ENCODE peak calls at places on chromosomes 16 and 17, in seven cellular contexts. One of them, this sample, is unnamed.
A peak's percentile ranks its signal among the peaks of the same experiment; 100 is the strongest.

GRCh38 chr16:51549836-51550235 is 398.8 kb upstream of the SALL1 start:
- DNase-seq in tibial nerve: no peak
- DNase-seq in suprapubic skin: no peak
- DNase-seq in uterus: no peak
- DNase-seq in body of pancreas: no peak
- DNase-seq in transverse colon: no peak
- DNase-seq in sigmoid colon: no peak
- DNase-seq in this sample: no peak

GRCh38 chr16:67169642-67170167 is 633 bp upstream of the NOL3 start:
- DNase-seq in sigmoid colon: no peak
- DNase-seq in tibial nerve: no peak
- DNase-seq in uterus: no peak
- DNase-seq in suprapubic skin: no peak
- DNase-seq in transverse colon: peak; percentile 38
- DNase-seq in body of pancreas: no peak
- DNase-seq in this sample: no peak

GRCh38 chr16:4372578-4373355 is 1.1 kb downstream of the VASN start:
- DNase-seq in uterus: peak; percentile 69
- DNase-seq in sigmoid colon: peak; percentile 87
- DNase-seq in suprapubic skin: peak; percentile 85
- DNase-seq in body of pancreas: peak; percentile 57
- DNase-seq in tibial nerve: no peak
- DNase-seq in transverse colon: no peak
- DNase-seq in this sample: no peak

GRCh38 chr17:44912763-44913544 is 2.3 kb downstream of the GFAP start:
- DNase-seq in tibial nerve: no peak
- DNase-seq in uterus: no peak
- DNase-seq in sigmoid colon: peak; percentile 60
- DNase-seq in transverse colon: no peak
- DNase-seq in body of pancreas: no peak
- DNase-seq in suprapubic skin: no peak
- DNase-seq in this sample: no peak

GRCh38 chr17:41627316-41628072 is 3.1 kb upstream of the KRT17 start:
- DNase-seq in tibial nerve: no peak
- DNase-seq in uterus: no peak
- DNase-seq in sigmoid colon: no peak
- DNase-seq in suprapubic skin: no peak
- DNase-seq in transverse colon: no peak
- DNase-seq in body of pancreas: no peak
- DNase-seq in this sample: no peak

GRCh38 chr17:45584092-45585036 is 93.8 kb upstream of the PLEKHM1 start:
- DNase-seq in tibial nerve: no peak
- DNase-seq in transverse colon: peak; percentile 85
- DNase-seq in sigmoid colon: peak; percentile 77
- DNase-seq in uterus: peak; percentile 54
- DNase-seq in body of pancreas: peak; percentile 55
- DNase-seq in suprapubic skin: peak; percentile 87
- DNase-seq in this sample: no peak

GRCh38 chr17:35865412-35866355 is 3.0 kb downstream of the HEATR9 start:
- DNase-seq in transverse colon: no peak
- DNase-seq in uterus: no peak
- DNase-seq in body of pancreas: no peak
- DNase-seq in suprapubic skin: no peak
- DNase-seq in sigmoid colon: no peak
- DNase-seq in tibial nerve: no peak
- DNase-seq in this sample: no peak

GRCh38 chr16:27402964-27403600 is 1.1 kb downstream of the IL21R start:
- DNase-seq in tibial nerve: no peak
- DNase-seq in suprapubic skin: no peak
- DNase-seq in sigmoid colon: no peak
- DNase-seq in uterus: no peak
- DNase-seq in body of pancreas: no peak
- DNase-seq in transverse colon: no peak
- DNase-seq in this sample: no peak

GRCh38 chr17:78130439-78131101 is at the start of gene TMC8:
- DNase-seq in uterus: no peak
- DNase-seq in body of pancreas: peak; percentile 13
- DNase-seq in transverse colon: peak; percentile 72
- DNase-seq in suprapubic skin: peak; percentile 81
- DNase-seq in sigmoid colon: no peak
- DNase-seq in tibial nerve: no peak
- DNase-seq in this sample: no peak

GRCh38 chr16:85607331-85607765 is 5.8 kb upstream of the GSE1 start:
- DNase-seq in body of pancreas: no peak
- DNase-seq in uterus: no peak
- DNase-seq in transverse colon: peak; percentile 55
- DNase-seq in sigmoid colon: no peak
- DNase-seq in tibial nerve: no peak
- DNase-seq in suprapubic skin: no peak
- DNase-seq in this sample: no peak

GRCh38 chr17:67696853-67697505 is 20.8 kb upstream of the NOL11 start:
- DNase-seq in transverse colon: no peak
- DNase-seq in tibial nerve: no peak
- DNase-seq in uterus: no peak
- DNase-seq in suprapubic skin: no peak
- DNase-seq in body of pancreas: no peak
- DNase-seq in sigmoid colon: no peak
- DNase-seq in this sample: no peak

GRCh38 chr16:35744084-35744483 is 2284.7 kb downstream of the TP53TG3F start:
- DNase-seq in sigmoid colon: no peak
- DNase-seq in body of pancreas: no peak
- DNase-seq in tibial nerve: no peak
- DNase-seq in transverse colon: no peak
- DNase-seq in suprapubic skin: peak; percentile 37
- DNase-seq in uterus: no peak
- DNase-seq in this sample: no peak

GRCh38 chr16:35745821-35746248 is 2286.4 kb downstream of the TP53TG3F start:
- DNase-seq in tibial nerve: no peak
- DNase-seq in sigmoid colon: no peak
- DNase-seq in uterus: no peak
- DNase-seq in suprapubic skin: peak; percentile 69
- DNase-seq in transverse colon: no peak
- DNase-seq in body of pancreas: no peak
- DNase-seq in this sample: no peak

GRCh38 chr16:35745191-35745590 is 2285.8 kb downstream of the TP53TG3F start:
- DNase-seq in suprapubic skin: no peak
- DNase-seq in uterus: no peak
- DNase-seq in transverse colon: no peak
- DNase-seq in sigmoid colon: no peak
- DNase-seq in body of pancreas: no peak
- DNase-seq in tibial nerve: no peak
- DNase-seq in this sample: no peak

GRCh38 chr16:35743101-35743692 is 2283.8 kb downstream of the TP53TG3F start:
- DNase-seq in uterus: no peak
- DNase-seq in tibial nerve: no peak
- DNase-seq in suprapubic skin: no peak
- DNase-seq in transverse colon: no peak
- DNase-seq in body of pancreas: no peak
- DNase-seq in sigmoid colon: no peak
- DNase-seq in this sample: no peak

GRCh38 chr16:35744716-35745115 is 2285.3 kb downstream of the TP53TG3F start:
- DNase-seq in body of pancreas: no peak
- DNase-seq in sigmoid colon: no peak
- DNase-seq in uterus: no peak
- DNase-seq in suprapubic skin: no peak
- DNase-seq in tibial nerve: no peak
- DNase-seq in transverse colon: no peak
- DNase-seq in this sample: no peak
- H3K27ac ChIP-seq in body of pancreas: no peak overlapping the region
- H3K27ac ChIP-seq in sigmoid colon: no peak overlapping the region
- H3K27ac ChIP-seq in uterus: no peak overlapping the region
- H3K27ac ChIP-seq in suprapubic skin: no peak overlapping the region
- H3K27ac ChIP-seq in tibial nerve: no peak overlapping the region
- H3K27ac ChIP-seq in transverse colon: no peak overlapping the region
- H3K27ac ChIP-seq in this sample: no peak overlapping the region

DNA sequence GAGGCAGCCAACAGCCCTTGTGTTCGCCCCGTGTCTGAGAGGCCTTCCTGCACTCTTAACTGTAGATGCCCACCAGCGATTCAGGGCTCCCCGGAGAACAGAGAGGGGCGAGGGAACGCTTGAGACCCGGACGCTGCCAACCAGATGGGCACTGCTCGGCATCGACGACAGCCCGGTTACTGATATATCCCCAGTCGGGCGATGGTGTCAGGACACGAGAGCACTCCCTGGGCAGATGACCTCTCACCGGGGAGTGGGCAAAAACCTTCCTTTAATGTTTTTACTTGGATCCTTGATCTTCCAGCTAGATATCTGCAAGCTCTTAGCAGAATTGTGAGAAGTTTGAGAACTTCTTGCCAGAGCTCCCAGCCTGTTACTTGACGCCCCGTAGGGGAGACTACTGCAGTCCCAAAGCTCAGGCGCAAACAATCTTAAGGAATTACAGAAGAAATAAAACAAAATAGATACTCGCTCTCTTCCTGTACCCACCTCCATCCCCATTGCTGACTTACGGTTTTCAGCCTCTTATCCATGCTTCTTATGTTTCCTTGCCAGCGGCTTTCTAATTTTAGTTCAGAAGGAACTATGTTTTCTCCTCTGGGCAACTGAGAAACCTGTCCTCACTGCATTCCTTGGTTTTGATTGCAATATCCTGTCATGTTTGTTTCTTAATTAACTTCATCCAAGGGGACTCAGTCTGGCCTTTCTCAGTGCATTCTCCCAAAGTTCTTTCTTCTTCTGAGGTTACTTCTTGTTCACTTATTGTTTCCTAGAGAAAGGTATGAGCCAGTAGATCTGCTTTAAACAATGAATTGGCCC is 845 bp downstream of the SP2 start:
- DNase-seq in uterus: no peak
- DNase-seq in suprapubic skin: peak; percentile 85
- DNase-seq in body of pancreas: no peak
- DNase-seq in transverse colon: no peak
- DNase-seq in sigmoid colon: no peak
- DNase-seq in tibial nerve: no peak
- DNase-seq in this sample: no peak
- TF ChIP-seq POLR2A in uterus: no peak
- TF ChIP-seq POLR2A in suprapubic skin: no peak
- TF ChIP-seq POLR2A in body of pancreas: no peak
- TF ChIP-seq POLR2A in transverse colon: no peak
- TF ChIP-seq POLR2A in sigmoid colon: no peak
- TF ChIP-seq POLR2A in tibial nerve: no peak
- TF ChIP-seq POLR2A in this sample: no peak

DNA sequence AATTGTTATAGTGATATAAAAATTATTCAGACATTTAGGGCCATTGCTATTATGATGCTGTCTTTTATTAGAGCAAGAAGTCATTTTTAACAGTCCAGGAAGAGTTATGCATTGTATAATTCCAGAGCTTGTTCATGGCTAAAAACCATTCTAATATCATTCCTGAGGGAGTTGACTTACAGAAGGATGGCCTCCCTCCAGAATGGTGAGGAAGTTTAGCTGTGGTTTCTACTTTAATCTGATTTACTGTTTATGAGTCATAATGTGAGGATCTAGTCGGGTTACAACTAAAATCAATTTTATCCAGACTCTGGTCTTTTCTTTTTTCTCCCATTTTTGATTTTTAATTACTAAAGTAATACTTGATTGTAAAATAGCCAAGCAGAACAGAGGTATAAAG is 41.2 kb upstream of the ANKFN1 start:
- DNase-seq in body of pancreas: no peak
- DNase-seq in transverse colon: no peak
- DNase-seq in sigmoid colon: no peak
- DNase-seq in suprapubic skin: no peak
- DNase-seq in uterus: no peak
- DNase-seq in tibial nerve: no peak
- DNase-seq in this sample: no peak
- H3K27ac ChIP-seq in body of pancreas: no peak overlapping the region
- H3K27ac ChIP-seq in transverse colon: no peak overlapping the region
- H3K27ac ChIP-seq in sigmoid colon: no peak overlapping the region
- H3K27ac ChIP-seq in suprapubic skin: no peak overlapping the region
- H3K27ac ChIP-seq in uterus: no peak overlapping the region
- H3K27ac ChIP-seq in tibial nerve: no peak overlapping the region
- H3K27ac ChIP-seq in this sample: no peak overlapping the region

GRCh38 chr17:82100502-82101298 is 2.7 kb upstream of the FASN start:
- DNase-seq in tibial nerve: no peak
- DNase-seq in body of pancreas: no peak
- DNase-seq in sigmoid colon: no peak
- DNase-seq in suprapubic skin: no peak
- DNase-seq in uterus: peak; percentile 19
- DNase-seq in transverse colon: no peak
- DNase-seq in this sample: no peak

GRCh38 chr17:82098169-82098938 is at the start of gene FASN:
- DNase-seq in tibial nerve: peak; percentile 94
- DNase-seq in sigmoid colon: peak; percentile 97
- DNase-seq in transverse colon: peak; percentile 97
- DNase-seq in uterus: peak; percentile 94
- DNase-seq in body of pancreas: peak; percentile 93
- DNase-seq in suprapubic skin: peak; percentile 98
- DNase-seq in this sample: peak; percentile 58

GRCh38 chr17:82097919-82098168 is 192 bp downstream of the FASN start:
- DNase-seq in sigmoid colon: no peak
- DNase-seq in body of pancreas: no peak
- DNase-seq in tibial nerve: no peak
- DNase-seq in suprapubic skin: no peak
- DNase-seq in uterus: no peak
- DNase-seq in transverse colon: no peak
- DNase-seq in this sample: no peak

GRCh38 chr17:82097187-82097918 is 683 bp downstream of the FASN start:
- DNase-seq in suprapubic skin: no peak
- DNase-seq in transverse colon: peak; percentile 48
- DNase-seq in sigmoid colon: no peak
- DNase-seq in uterus: peak; percentile 50
- DNase-seq in body of pancreas: peak; percentile 48
- DNase-seq in tibial nerve: no peak
- DNase-seq in this sample: no peak

DNA sequence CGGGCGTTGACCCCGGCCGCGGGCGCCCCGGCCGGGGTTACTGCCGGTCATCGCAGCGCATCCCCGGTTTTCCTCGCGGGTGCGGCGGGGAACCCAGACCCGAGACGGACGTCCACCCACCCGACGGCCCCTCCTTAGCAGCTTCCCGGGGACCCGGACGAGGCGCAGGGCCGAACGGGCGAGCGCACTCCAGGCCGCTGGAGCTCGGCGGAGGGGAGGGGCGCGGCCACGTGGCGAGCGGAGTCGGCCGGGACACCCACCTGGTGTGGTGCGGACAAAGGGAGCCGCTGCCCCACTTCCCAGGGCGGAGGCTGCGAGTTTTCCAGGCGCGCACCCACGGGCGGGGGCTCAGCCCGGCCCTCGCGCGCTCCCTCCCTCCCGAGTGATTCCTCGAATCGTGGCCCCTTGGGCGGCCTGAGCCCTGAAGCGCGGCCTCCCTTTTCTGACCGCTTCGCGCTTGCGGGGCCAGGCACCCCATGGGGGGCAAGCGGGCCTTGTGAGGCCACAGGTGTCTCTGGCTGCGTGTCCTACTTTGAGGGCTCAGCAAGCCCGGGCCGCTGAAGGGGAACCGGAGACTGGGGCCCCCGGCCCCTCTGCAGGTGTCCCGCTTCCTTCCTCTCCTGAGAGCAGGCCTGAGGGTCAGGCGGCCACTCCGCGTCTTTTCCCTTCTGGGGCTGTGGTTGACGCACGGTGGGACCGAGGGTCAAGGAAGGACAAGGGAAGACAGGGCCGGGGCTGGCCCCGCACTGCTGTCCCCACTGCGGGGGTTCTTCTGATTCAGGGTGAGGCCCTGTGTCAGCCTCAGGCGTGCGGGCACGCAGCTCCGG is 1.1 kb upstream of the FASN start:
- DNase-seq in suprapubic skin: no peak
- DNase-seq in tibial nerve: no peak
- DNase-seq in body of pancreas: peak; percentile 34
- DNase-seq in uterus: no peak
- DNase-seq in sigmoid colon: no peak
- DNase-seq in transverse colon: peak; percentile 44
- DNase-seq in this sample: no peak
- TF ChIP-seq POLR2A in suprapubic skin: no peak
- TF ChIP-seq POLR2A in tibial nerve: no peak
- TF ChIP-seq POLR2A in body of pancreas: no peak
- TF ChIP-seq POLR2A in uterus: no peak
- TF ChIP-seq POLR2A in sigmoid colon: no peak
- TF ChIP-seq POLR2A in transverse colon: no peak
- TF ChIP-seq POLR2A in this sample: no peak

This sample was measured in esophagus squamous epithelium.